ENCODE peak calls at places on chromosomes 5 and 9, in eight cellular contexts. I, O, B, U, L, A, G and D are unnamed samples.
A peak's percentile ranks its signal among the peaks of the same experiment; 100 is the strongest.

GRCh38 chr5:130068988-130069387 is 164.7 kb downstream of the CHSY3 start:
- DNase-seq in I (no peak), O (no peak), B (no peak), U (no peak), L (no peak), A (no peak), G (no peak), D (no peak)

GRCh38 chr5:107149243-107149642 is 521.5 kb downstream of the EFNA5 start:
- DNase-seq in I (no peak), O (no peak), B (no peak), U (no peak), L (no peak), A (no peak), G (no peak), D (no peak)

GRCh38 chr9:129245276-129245675 is 67.2 kb upstream of the IER5L start:
- DNase-seq in I (no peak), O (no peak), B (no peak), U (no peak), L (no peak), A (no peak), G (peak; percentile 45), D (peak; percentile 29)

GRCh38 chr9:124551472-124552339 is 44.5 kb upstream of the NR5A1 start:
- DNase-seq in I (peak; percentile 66), O (no peak), B (peak; percentile 32), U (peak; percentile 33), L (peak; percentile 75), A (peak; percentile 29), G (peak; percentile 52), D (peak; percentile 52)

GRCh38 chr9:133485531-133486260 is 6.8 kb upstream of the SLC2A6 start:
- DNase-seq in I (no peak), O (no peak), B (no peak), U (peak; percentile 84), L (no peak), A (peak; percentile 22), G (no peak), D (peak; percentile 13)

GRCh38 chr5:32147236-32147635 is 26.9 kb downstream of the GOLPH3 start:
- DNase-seq in I (no peak), O (no peak), B (no peak), U (no peak), L (no peak), A (no peak), G (no peak), D (no peak)

GRCh38 chr9:136921307-136921706 is 23.2 kb downstream of the FBXW5 start:
- DNase-seq in I (no peak), O (no peak), B (no peak), U (no peak), L (no peak), A (no peak), G (no peak), D (no peak)

GRCh38 chr5:134103397-134103796 is 11.1 kb upstream of the TCF7 start:
- DNase-seq in I (no peak), O (no peak), B (no peak), U (no peak), L (no peak), A (no peak), G (no peak), D (peak; percentile 48)

GRCh38 chr5:17118631-17119030 is 98.8 kb upstream of the BASP1 start:
- DNase-seq in I (peak; percentile 31), O (peak; percentile 68), B (peak; percentile 79), U (no peak), L (no peak), A (peak; percentile 57), G (peak; percentile 64), D (no peak)

GRCh38 chr9:33146298-33146697 is 20.8 kb downstream of the B4GALT1 start:
- DNase-seq in I (no peak), O (no peak), B (no peak), U (no peak), L (no peak), A (no peak), G (peak; percentile 4), D (no peak)

GRCh38 chr5:168756517-168757391 is 177.6 kb upstream of the PANK3 start:
- DNase-seq in I (peak; percentile 58), O (no peak), B (no peak), U (no peak), L (no peak), A (no peak), G (no peak), D (no peak)

GRCh38 chr5:88172847-88173758 is 95.5 kb downstream of the TMEM161B start:
- DNase-seq in I (no peak), O (no peak), B (no peak), U (peak; percentile 14), L (no peak), A (no peak), G (no peak), D (no peak)

GRCh38 chr9:86277072-86277471 is 5.3 kb downstream of the ISCA1 start:
- DNase-seq in I (no peak), O (no peak), B (no peak), U (no peak), L (no peak), A (no peak), G (no peak), D (no peak)

GRCh38 chr5:178274826-178275537 is 42.4 kb upstream of the PHYKPL start:
- DNase-seq in I (no peak), O (no peak), B (no peak), U (no peak), L (no peak), A (no peak), G (no peak), D (peak; percentile 32)

GRCh38 chr9:137168907-137169763 is 716 bp downstream of the LRRC26 start:
- DNase-seq in I (peak; percentile 83), O (no peak), B (peak; percentile 75), U (no peak), L (peak; percentile 63), A (no peak), G (no peak), D (peak; percentile 46)

GRCh38 chr9:14462950-14463349 is 149.0 kb upstream of the NFIB start:
- DNase-seq in I (no peak), O (no peak), B (no peak), U (no peak), L (no peak), A (no peak), G (no peak), D (no peak)

GRCh38 chr5:28710360-28710759 is 1672.0 kb upstream of the CDH9 start:
- DNase-seq in I (peak; percentile 7), O (no peak), B (no peak), U (no peak), L (peak; percentile 11), A (no peak), G (no peak), D (no peak)

GRCh38 chr9:80285325-80285724 is 713.6 kb downstream of the TLE4 start:
- DNase-seq in I (peak; percentile 1), O (no peak), B (no peak), U (no peak), L (peak; percentile 2), A (no peak), G (no peak), D (no peak)

GRCh38 chr9:83281306-83282255 is 218.6 kb upstream of the RASEF start:
- DNase-seq in I (peak; percentile 43), O (no peak), B (peak; percentile 70), U (no peak), L (peak; percentile 32), A (no peak), G (peak; percentile 89), D (no peak)

GRCh38 chr9:110214090-110214489 is 6.1 kb upstream of the C9orf152 start:
- DNase-seq in I (no peak), O (no peak), B (no peak), U (no peak), L (no peak), A (peak; percentile 36), G (no peak), D (no peak)

DNA sequence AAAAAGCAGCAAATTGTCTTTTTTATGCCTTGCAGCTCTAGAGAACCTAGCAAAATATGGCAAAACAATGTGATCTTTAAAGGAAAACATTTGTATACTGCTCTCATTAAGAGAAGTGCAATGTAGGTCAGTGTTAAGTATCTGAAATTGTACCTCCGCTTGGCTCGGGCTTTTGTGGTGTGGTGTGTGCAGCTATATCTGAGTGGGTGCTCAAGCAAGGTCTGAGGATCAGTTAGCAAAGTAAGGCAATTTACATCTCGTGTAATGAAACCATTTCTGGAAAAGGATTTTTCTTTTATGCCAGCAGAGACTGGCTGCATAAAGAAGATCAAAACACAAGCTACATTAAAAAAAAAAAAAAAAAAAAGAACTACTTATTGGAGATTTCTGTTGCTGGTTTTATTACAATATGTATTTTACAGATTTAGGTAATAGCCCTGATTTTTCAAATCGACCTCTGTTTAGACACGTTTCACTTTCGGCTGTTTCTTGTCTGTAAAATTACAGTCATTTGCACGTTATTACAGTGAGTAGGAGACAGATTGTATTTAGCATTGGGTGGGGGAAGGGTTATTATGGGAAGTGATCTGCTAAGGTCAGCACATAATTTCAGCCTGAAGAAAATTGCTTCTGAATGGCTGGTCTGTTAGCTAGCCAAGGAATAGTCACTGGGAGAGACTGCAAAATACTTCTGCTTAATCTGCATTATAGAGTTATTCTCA is 7.9 kb upstream of the ZNF608 start:
- DNase-seq in I (no peak), O (no peak), B (no peak), U (peak; percentile 39), L (no peak), A (no peak), G (no peak), D (no peak)
- H3K4me3 ChIP-seq in I (no peak overlapping the region), O (no peak overlapping the region), B (no peak overlapping the region), U (peak overlapping the region; percentile 47), L (no peak overlapping the region), A (no peak overlapping the region), G (no peak overlapping the region), D (no peak overlapping the region)

DNA sequence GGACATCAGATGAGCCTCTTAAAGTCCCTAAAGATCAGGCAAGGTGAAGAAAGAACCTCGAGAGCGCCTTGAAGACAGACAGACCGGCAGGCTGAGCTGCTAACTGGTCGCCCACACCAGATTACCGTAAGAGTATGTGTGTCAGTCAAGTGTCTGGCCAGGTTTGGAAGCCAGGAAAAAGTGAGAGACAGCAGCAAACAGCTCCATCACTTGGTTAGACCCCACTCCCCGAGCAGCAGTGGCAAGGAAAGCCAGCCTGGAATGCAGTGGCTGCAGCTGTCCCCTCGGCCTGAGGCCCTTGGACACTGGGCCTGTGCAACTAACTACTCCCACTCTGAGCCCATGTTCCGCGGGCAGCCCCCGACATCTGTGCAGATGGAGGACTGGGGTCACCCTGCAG is 214.1 kb downstream of the DIRAS2 start:
- DNase-seq in I (no peak), O (no peak), B (no peak), U (no peak), L (no peak), A (no peak), G (no peak), D (no peak)
- H3K27ac ChIP-seq in I (no peak overlapping the region), O (no peak overlapping the region), B (no peak overlapping the region), U (no peak overlapping the region), L (no peak overlapping the region), A (no peak overlapping the region), G (no peak overlapping the region), D (no peak overlapping the region)

GRCh38 chr5:67548520-67549262 is 352.1 kb upstream of the CD180 start:
- DNase-seq in I (no peak), O (no peak), B (no peak), U (no peak), L (no peak), A (no peak), G (no peak), D (no peak)
- H3K4me3 ChIP-seq in I (no peak overlapping the region), O (no peak overlapping the region), B (no peak overlapping the region), U (no peak overlapping the region), L (no peak overlapping the region), A (no peak overlapping the region), G (no peak overlapping the region), D (no peak overlapping the region)

DNA sequence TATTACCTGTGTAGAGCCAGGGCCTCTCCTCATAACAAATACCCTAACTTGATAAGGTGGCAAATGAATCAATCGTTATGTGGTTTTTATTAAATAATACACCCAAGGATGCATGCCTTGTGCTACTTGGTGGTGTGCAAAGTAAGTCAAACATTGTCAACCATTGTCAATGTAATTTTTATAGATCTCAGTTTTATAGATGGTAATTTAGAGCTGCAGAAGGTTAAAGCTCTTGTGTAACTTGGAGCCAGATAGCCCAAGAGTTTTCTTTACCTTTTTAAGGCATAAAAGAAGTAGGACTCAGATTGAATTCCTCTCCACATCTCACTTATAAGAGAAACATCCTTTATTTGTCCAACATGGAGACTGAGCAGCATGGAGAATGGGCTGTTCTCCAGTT is 304.7 kb downstream of the NTRK2 start:
- DNase-seq in I (no peak), O (no peak), B (no peak), U (no peak), L (no peak), A (no peak), G (no peak), D (no peak)
- H3K27ac ChIP-seq in I (no peak overlapping the region), O (no peak overlapping the region), B (no peak overlapping the region), U (no peak overlapping the region), L (no peak overlapping the region), A (no peak overlapping the region), G (no peak overlapping the region), D (no peak overlapping the region)